ENCODE peak calls at places on chromosomes 13 and 19, in five cellular contexts. One of them, this sample, is unnamed.

GRCh38 chr19:19064811-19065745 is 1.3 kb downstream of the SLC25A42 start:
- DNase-seq in transverse colon: peak
- DNase-seq in A549: no peak
- DNase-seq in tibial nerve: no peak
- DNase-seq in sigmoid colon: no peak
- DNase-seq in this sample: no peak

GRCh38 chr13:110272651-110273050 is 34.3 kb downstream of the COL4A1 start:
- DNase-seq in tibial nerve: no peak
- DNase-seq in sigmoid colon: peak
- DNase-seq in A549: no peak
- DNase-seq in transverse colon: no peak
- DNase-seq in this sample: no peak

GRCh38 chr13:32426191-32426980 is 1.5 kb downstream of the N4BP2L1 start:
- DNase-seq in A549: no peak
- DNase-seq in sigmoid colon: no peak
- DNase-seq in tibial nerve: peak
- DNase-seq in transverse colon: peak
- DNase-seq in this sample: no peak

GRCh38 chr13:60583196-60583908 is 186.3 kb downstream of the TDRD3 start:
- DNase-seq in A549: no peak
- DNase-seq in transverse colon: no peak
- DNase-seq in tibial nerve: peak
- DNase-seq in sigmoid colon: no peak
- DNase-seq in this sample: no peak

GRCh38 chr19:16327911-16328823 is 3.5 kb downstream of the KLF2 start:
- DNase-seq in transverse colon: peak
- DNase-seq in sigmoid colon: peak
- DNase-seq in A549: peak
- DNase-seq in tibial nerve: peak
- DNase-seq in this sample: peak

GRCh38 chr13:27293873-27294515 is 23.4 kb downstream of the RASL11A start:
- DNase-seq in transverse colon: no peak
- DNase-seq in sigmoid colon: no peak
- DNase-seq in A549: no peak
- DNase-seq in tibial nerve: no peak
- DNase-seq in this sample: no peak

GRCh38 chr13:112907916-112908315 is 61.1 kb upstream of the MCF2L start:
- DNase-seq in tibial nerve: no peak
- DNase-seq in sigmoid colon: peak
- DNase-seq in A549: no peak
- DNase-seq in transverse colon: no peak
- DNase-seq in this sample: no peak

GRCh38 chr13:84137292-84137691 is 255.0 kb upstream of the SLITRK1 start:
- DNase-seq in A549: no peak
- DNase-seq in transverse colon: peak
- DNase-seq in sigmoid colon: no peak
- DNase-seq in tibial nerve: no peak
- DNase-seq in this sample: no peak

GRCh38 chr19:39696418-39696817 is 7.9 kb upstream of the LGALS14 start:
- DNase-seq in transverse colon: no peak
- DNase-seq in tibial nerve: no peak
- DNase-seq in A549: no peak
- DNase-seq in sigmoid colon: no peak
- DNase-seq in this sample: no peak

GRCh38 chr19:16627194-16627927 is 643 bp downstream of the MED26 start:
- DNase-seq in tibial nerve: no peak
- DNase-seq in A549: no peak
- DNase-seq in transverse colon: peak
- DNase-seq in sigmoid colon: peak
- DNase-seq in this sample: peak

GRCh38 chr19:6056801-6057650 is 53.3 kb downstream of the RFX2 start:
- DNase-seq in transverse colon: peak
- DNase-seq in A549: peak
- DNase-seq in tibial nerve: peak
- DNase-seq in sigmoid colon: peak
- DNase-seq in this sample: peak

GRCh38 chr13:72246396-72246795 is 379.4 kb upstream of the DACH1 start:
- DNase-seq in A549: no peak
- DNase-seq in transverse colon: no peak
- DNase-seq in sigmoid colon: no peak
- DNase-seq in tibial nerve: no peak
- DNase-seq in this sample: no peak

GRCh38 chr13:48156466-48156865 is 61.6 kb upstream of the MED4 start:
- DNase-seq in A549: no peak
- DNase-seq in transverse colon: peak
- DNase-seq in sigmoid colon: no peak
- DNase-seq in tibial nerve: no peak
- DNase-seq in this sample: no peak

GRCh38 chr13:111139452-111139851 is 24.3 kb downstream of the ARHGEF7 start:
- DNase-seq in sigmoid colon: no peak
- DNase-seq in A549: no peak
- DNase-seq in tibial nerve: no peak
- DNase-seq in transverse colon: no peak
- DNase-seq in this sample: no peak

GRCh38 chr19:17002455-17002854 is 24.2 kb downstream of the CPAMD8 start:
- DNase-seq in A549: no peak
- DNase-seq in sigmoid colon: no peak
- DNase-seq in tibial nerve: no peak
- DNase-seq in transverse colon: no peak
- DNase-seq in this sample: no peak

GRCh38 chr13:38535271-38535670 is 151.6 kb upstream of the FREM2 start:
- DNase-seq in sigmoid colon: no peak
- DNase-seq in A549: no peak
- DNase-seq in tibial nerve: no peak
- DNase-seq in transverse colon: no peak
- DNase-seq in this sample: no peak

GRCh38 chr13:75482820-75483079 is 781 bp upstream of the TBC1D4 start:
- DNase-seq in sigmoid colon: no peak
- DNase-seq in transverse colon: no peak
- DNase-seq in A549: no peak
- DNase-seq in tibial nerve: no peak
- DNase-seq in this sample: no peak

GRCh38 chr13:27132538-27132937 is 39.1 kb downstream of the USP12 start:
- DNase-seq in A549: no peak
- DNase-seq in sigmoid colon: no peak
- DNase-seq in transverse colon: no peak
- DNase-seq in tibial nerve: no peak
- DNase-seq in this sample: no peak

GRCh38 chr13:76813874-76814273 is 72.3 kb downstream of the KCTD12 start:
- DNase-seq in tibial nerve: no peak
- DNase-seq in transverse colon: peak
- DNase-seq in A549: peak
- DNase-seq in sigmoid colon: no peak
- DNase-seq in this sample: no peak

GRCh38 chr13:78602561-78603239 is 652 bp downstream of the POU4F1 start:
- DNase-seq in transverse colon: no peak
- DNase-seq in sigmoid colon: no peak
- DNase-seq in A549: no peak
- DNase-seq in tibial nerve: no peak
- DNase-seq in this sample: no peak

GRCh38 chr13:33125821-33126570 is 109.8 kb downstream of the KL start:
- DNase-seq in A549: peak
- DNase-seq in tibial nerve: peak
- DNase-seq in transverse colon: no peak
- DNase-seq in sigmoid colon: peak
- DNase-seq in this sample: peak

GRCh38 chr19:55382522-55383054 is 1.5 kb downstream of the TMEM238 start:
- DNase-seq in A549: no peak
- DNase-seq in transverse colon: no peak
- DNase-seq in tibial nerve: no peak
- DNase-seq in sigmoid colon: no peak
- DNase-seq in this sample: no peak

GRCh38 chr19:52535831-52536800 is 8.6 kb downstream of the ZNF808 start:
- DNase-seq in tibial nerve: peak
- DNase-seq in A549: no peak
- DNase-seq in sigmoid colon: peak
- DNase-seq in transverse colon: peak
- DNase-seq in this sample: peak

GRCh38 chr13:40247845-40248244 is 418.6 kb downstream of the FOXO1 start:
- DNase-seq in transverse colon: no peak
- DNase-seq in tibial nerve: no peak
- DNase-seq in A549: no peak
- DNase-seq in sigmoid colon: no peak
- DNase-seq in this sample: no peak

GRCh38 chr19:613732-614567 is 19.4 kb downstream of the POLRMT start:
- DNase-seq in sigmoid colon: no peak
- DNase-seq in transverse colon: no peak
- DNase-seq in tibial nerve: no peak
- DNase-seq in A549: no peak
- DNase-seq in this sample: no peak

GRCh38 chr19:2122251-2122650 is 25.5 kb downstream of the IZUMO4 start:
- DNase-seq in transverse colon: no peak
- DNase-seq in A549: no peak
- DNase-seq in tibial nerve: no peak
- DNase-seq in sigmoid colon: no peak
- DNase-seq in this sample: no peak

GRCh38 chr13:52158629-52159158 is 703 bp downstream of the NEK3 start:
- DNase-seq in A549: peak
- DNase-seq in tibial nerve: peak
- DNase-seq in sigmoid colon: peak
- DNase-seq in transverse colon: peak
- DNase-seq in this sample: no peak

GRCh38 chr13:110228936-110229904 is 77.7 kb downstream of the COL4A1 start:
- DNase-seq in A549: no peak
- DNase-seq in tibial nerve: no peak
- DNase-seq in transverse colon: no peak
- DNase-seq in sigmoid colon: no peak
- DNase-seq in this sample: no peak

GRCh38 chr13:109611912-109612691 is 174.3 kb downstream of the IRS2 start:
- DNase-seq in transverse colon: no peak
- DNase-seq in sigmoid colon: no peak
- DNase-seq in tibial nerve: no peak
- DNase-seq in A549: no peak
- DNase-seq in this sample: no peak

GRCh38 chr13:110444226-110444653 is 117.3 kb downstream of the RAB20 start:
- DNase-seq in transverse colon: no peak
- DNase-seq in sigmoid colon: peak
- DNase-seq in tibial nerve: peak
- DNase-seq in A549: no peak
- DNase-seq in this sample: peak

GRCh38 chr13:42649761-42650289 is 75.9 kb downstream of the TNFSF11 start:
- DNase-seq in tibial nerve: no peak
- DNase-seq in transverse colon: no peak
- DNase-seq in A549: no peak
- DNase-seq in sigmoid colon: no peak
- DNase-seq in this sample: no peak

GRCh38 chr13:68851026-68851425 is 1256.6 kb upstream of the ATXN8OS start:
- DNase-seq in tibial nerve: no peak
- DNase-seq in sigmoid colon: no peak
- DNase-seq in A549: no peak
- DNase-seq in transverse colon: no peak
- DNase-seq in this sample: no peak

GRCh38 chr19:6238256-6238642 is 41.5 kb downstream of the MLLT1 start:
- DNase-seq in A549: no peak
- DNase-seq in tibial nerve: no peak
- DNase-seq in sigmoid colon: no peak
- DNase-seq in transverse colon: no peak
- DNase-seq in this sample: no peak

GRCh38 chr13:35888327-35888940 is 242.7 kb downstream of the DCLK1 start:
- DNase-seq in sigmoid colon: no peak
- DNase-seq in A549: no peak
- DNase-seq in tibial nerve: no peak
- DNase-seq in transverse colon: no peak
- DNase-seq in this sample: no peak

GRCh38 chr13:108560092-108560491 is 69.3 kb upstream of the MYO16 start:
- DNase-seq in transverse colon: no peak
- DNase-seq in A549: no peak
- DNase-seq in tibial nerve: no peak
- DNase-seq in sigmoid colon: no peak
- DNase-seq in this sample: no peak

DNA sequence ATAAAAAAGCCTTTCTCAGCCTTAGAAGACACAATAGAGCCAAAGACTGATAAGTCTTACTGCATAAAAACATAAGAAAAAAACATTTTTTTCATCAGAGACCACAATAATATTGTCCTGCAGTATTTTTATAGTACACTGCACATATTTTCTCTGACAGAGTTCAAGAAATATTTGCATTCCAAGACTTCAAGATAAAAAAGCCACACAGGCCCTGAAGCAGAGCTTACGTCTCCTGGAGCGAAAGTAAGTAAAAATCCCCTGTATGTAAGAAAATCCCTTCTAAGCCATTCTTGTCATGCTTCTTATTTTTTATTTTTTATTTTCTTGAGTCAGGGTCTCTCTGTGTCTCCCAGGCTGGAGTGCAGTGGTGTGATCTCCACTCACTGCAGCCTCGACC is 755.9 kb downstream of the LIG4 start:
- DNase-seq in tibial nerve: no peak
- DNase-seq in sigmoid colon: no peak
- DNase-seq in transverse colon: no peak
- DNase-seq in A549: no peak
- DNase-seq in this sample: no peak
- TF ChIP-seq POLR2A in tibial nerve: no peak
- TF ChIP-seq POLR2A in sigmoid colon: no peak
- TF ChIP-seq POLR2A in transverse colon: no peak
- TF ChIP-seq POLR2A in A549: no peak
- TF ChIP-seq POLR2A in this sample: no peak

DNA sequence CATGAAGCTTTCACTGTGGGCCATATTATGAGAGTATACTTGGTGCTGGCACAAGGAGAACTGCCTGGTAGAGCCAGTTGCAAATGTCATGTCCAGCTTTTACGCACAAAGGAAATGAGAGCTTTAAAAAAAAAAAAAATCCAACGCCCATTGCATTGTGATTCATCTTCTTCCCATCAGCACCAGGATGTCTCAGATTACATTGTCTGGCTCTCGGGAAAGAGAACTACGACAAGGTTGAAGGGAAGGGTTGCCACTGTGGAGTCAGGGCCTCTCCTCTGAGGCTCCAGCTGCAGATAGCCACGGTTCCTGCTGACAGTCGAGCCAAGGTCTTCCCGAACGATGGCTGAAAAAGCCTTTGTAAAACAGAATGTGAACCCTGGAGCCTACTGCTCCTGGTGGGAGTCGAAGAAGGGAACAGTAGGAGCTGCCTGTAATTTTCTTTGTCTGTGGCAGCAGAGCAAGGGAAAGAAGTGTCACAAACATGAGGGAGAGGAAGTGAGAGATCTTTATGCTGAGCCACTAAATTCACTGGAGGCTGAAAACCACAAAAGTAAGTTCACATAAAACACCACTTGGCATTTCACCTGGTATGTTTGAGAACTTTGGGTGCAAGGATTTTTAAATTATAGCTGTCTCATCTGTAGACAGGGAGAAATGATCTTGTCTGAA is 704.7 kb downstream of the DIAPH3 start:
- DNase-seq in tibial nerve: no peak
- DNase-seq in A549: no peak
- DNase-seq in sigmoid colon: no peak
- DNase-seq in transverse colon: no peak
- DNase-seq in this sample: no peak
- TF ChIP-seq EP300 in tibial nerve: peak
- TF ChIP-seq EP300 in A549: no peak
- TF ChIP-seq EP300 in sigmoid colon: no peak
- TF ChIP-seq EP300 in transverse colon: no peak
- TF ChIP-seq EP300 in this sample: no peak

GRCh38 chr13:98142427-98143156 is at the start of gene FARP1:
- DNase-seq in sigmoid colon: peak
- DNase-seq in transverse colon: peak
- DNase-seq in tibial nerve: peak
- DNase-seq in A549: peak
- DNase-seq in this sample: peak
- TF ChIP-seq POLR2A in sigmoid colon: no peak
- TF ChIP-seq POLR2A in transverse colon: peak
- TF ChIP-seq POLR2A in tibial nerve: peak
- TF ChIP-seq POLR2A in A549: no peak
- TF ChIP-seq POLR2A in this sample: no peak

GRCh38 chr19:14614099-14614412 is 31.2 kb downstream of the CLEC17A start:
- DNase-seq in A549: no peak
- DNase-seq in sigmoid colon: no peak
- DNase-seq in tibial nerve: no peak
- DNase-seq in transverse colon: no peak
- DNase-seq in this sample: no peak
- TF ChIP-seq EP300 in A549: no peak
- TF ChIP-seq EP300 in sigmoid colon: no peak
- TF ChIP-seq EP300 in tibial nerve: no peak
- TF ChIP-seq EP300 in transverse colon: no peak
- TF ChIP-seq EP300 in this sample: no peak